ENCODE peak calls at places on chromosomes 3 and 15, in seven cellular contexts. One of them, this sample, is unnamed.

GRCh38 chr3:150238043-150238802 is 169.9 kb upstream of the TSC22D2 start:
- DNase-seq in cardiac fibroblast: no peak
- DNase-seq in PC-3: peak; percentile 87
- DNase-seq in mesothelial cell of epicardium: no peak
- DNase-seq in GM13976: no peak
- DNase-seq in left lung: no peak
- DNase-seq in psoas muscle: no peak
- DNase-seq in this sample: no peak

GRCh38 chr3:32484437-32484836 is 18.2 kb downstream of the CMTM6 start:
- DNase-seq in cardiac fibroblast: no peak
- DNase-seq in PC-3: no peak
- DNase-seq in mesothelial cell of epicardium: no peak
- DNase-seq in GM13976: no peak
- DNase-seq in left lung: no peak
- DNase-seq in psoas muscle: no peak
- DNase-seq in this sample: no peak

GRCh38 chr15:41575282-41575681 is 16.3 kb downstream of the TYRO3 start:
- DNase-seq in cardiac fibroblast: no peak
- DNase-seq in PC-3: no peak
- DNase-seq in mesothelial cell of epicardium: no peak
- DNase-seq in GM13976: peak; percentile 10
- DNase-seq in left lung: no peak
- DNase-seq in psoas muscle: no peak
- DNase-seq in this sample: no peak

GRCh38 chr3:99357131-99357530 is 281.3 kb upstream of the COL8A1 start:
- DNase-seq in cardiac fibroblast: no peak
- DNase-seq in PC-3: no peak
- DNase-seq in mesothelial cell of epicardium: no peak
- DNase-seq in GM13976: no peak
- DNase-seq in left lung: no peak
- DNase-seq in psoas muscle: no peak
- DNase-seq in this sample: no peak

GRCh38 chr3:89467886-89468479 is 360.6 kb downstream of the EPHA3 start:
- DNase-seq in cardiac fibroblast: no peak
- DNase-seq in PC-3: no peak
- DNase-seq in mesothelial cell of epicardium: no peak
- DNase-seq in GM13976: no peak
- DNase-seq in left lung: no peak
- DNase-seq in psoas muscle: no peak
- DNase-seq in this sample: no peak

GRCh38 chr15:97504031-97504430 is 456.5 kb upstream of the ARRDC4 start:
- DNase-seq in cardiac fibroblast: peak; percentile 90
- DNase-seq in PC-3: peak; percentile 32
- DNase-seq in mesothelial cell of epicardium: no peak
- DNase-seq in GM13976: no peak
- DNase-seq in left lung: no peak
- DNase-seq in psoas muscle: no peak
- DNase-seq in this sample: no peak

GRCh38 chr15:25397110-25397509 is 41.7 kb downstream of the UBE3A start:
- DNase-seq in cardiac fibroblast: peak; percentile 59
- DNase-seq in PC-3: no peak
- DNase-seq in mesothelial cell of epicardium: no peak
- DNase-seq in GM13976: no peak
- DNase-seq in left lung: no peak
- DNase-seq in psoas muscle: no peak
- DNase-seq in this sample: no peak

GRCh38 chr15:25784876-25785642 is 78.1 kb downstream of the ATP10A start:
- DNase-seq in cardiac fibroblast: peak; percentile 82
- DNase-seq in PC-3: no peak
- DNase-seq in mesothelial cell of epicardium: no peak
- DNase-seq in GM13976: no peak
- DNase-seq in left lung: no peak
- DNase-seq in psoas muscle: no peak
- DNase-seq in this sample: no peak

GRCh38 chr15:27427386-27427785 is 456.4 kb downstream of the GABRG3 start:
- DNase-seq in cardiac fibroblast: no peak
- DNase-seq in PC-3: no peak
- DNase-seq in mesothelial cell of epicardium: no peak
- DNase-seq in GM13976: no peak
- DNase-seq in left lung: no peak
- DNase-seq in psoas muscle: no peak
- DNase-seq in this sample: no peak

GRCh38 chr15:36724901-36725300 is 145.5 kb downstream of the CDIN1 start:
- DNase-seq in cardiac fibroblast: no peak
- DNase-seq in PC-3: no peak
- DNase-seq in mesothelial cell of epicardium: no peak
- DNase-seq in GM13976: no peak
- DNase-seq in left lung: no peak
- DNase-seq in psoas muscle: no peak
- DNase-seq in this sample: no peak

GRCh38 chr3:63228677-63229076 is 49.4 kb upstream of the SYNPR start:
- DNase-seq in cardiac fibroblast: peak; percentile 57
- DNase-seq in PC-3: peak; percentile 46
- DNase-seq in mesothelial cell of epicardium: no peak
- DNase-seq in GM13976: no peak
- DNase-seq in left lung: no peak
- DNase-seq in psoas muscle: no peak
- DNase-seq in this sample: no peak

GRCh38 chr3:183884437-183885296 is at the start of gene PARL:
- DNase-seq in cardiac fibroblast: peak; percentile 91
- DNase-seq in PC-3: peak; percentile 94
- DNase-seq in mesothelial cell of epicardium: peak; percentile 94
- DNase-seq in GM13976: peak; percentile 96
- DNase-seq in left lung: peak; percentile 100
- DNase-seq in psoas muscle: peak; percentile 99
- DNase-seq in this sample: peak; percentile 94
- TF ChIP-seq CTCF in cardiac fibroblast: peak; percentile 90
- TF ChIP-seq CTCF in PC-3: peak; percentile 91
- TF ChIP-seq CTCF in mesothelial cell of epicardium: peak; percentile 82
- TF ChIP-seq CTCF in GM13976: peak; percentile 99
- TF ChIP-seq CTCF in left lung: peak; percentile 97
- TF ChIP-seq CTCF in psoas muscle: peak; percentile 93
- TF ChIP-seq CTCF in this sample: peak; percentile 90

GRCh38 chr15:78317145-78317836 is 17.9 kb upstream of the SKIC8 start:
- DNase-seq in cardiac fibroblast: peak; percentile 29
- DNase-seq in PC-3: peak; percentile 52
- DNase-seq in mesothelial cell of epicardium: no peak
- DNase-seq in GM13976: no peak
- DNase-seq in left lung: no peak
- DNase-seq in psoas muscle: peak; percentile 26
- DNase-seq in this sample: no peak
- TF ChIP-seq CTCF in cardiac fibroblast: peak; percentile 23
- TF ChIP-seq CTCF in PC-3: peak; percentile 44
- TF ChIP-seq CTCF in mesothelial cell of epicardium: no peak
- TF ChIP-seq CTCF in GM13976: no peak
- TF ChIP-seq CTCF in left lung: no peak
- TF ChIP-seq CTCF in psoas muscle: no peak
- TF ChIP-seq CTCF in this sample: no peak

DNA sequence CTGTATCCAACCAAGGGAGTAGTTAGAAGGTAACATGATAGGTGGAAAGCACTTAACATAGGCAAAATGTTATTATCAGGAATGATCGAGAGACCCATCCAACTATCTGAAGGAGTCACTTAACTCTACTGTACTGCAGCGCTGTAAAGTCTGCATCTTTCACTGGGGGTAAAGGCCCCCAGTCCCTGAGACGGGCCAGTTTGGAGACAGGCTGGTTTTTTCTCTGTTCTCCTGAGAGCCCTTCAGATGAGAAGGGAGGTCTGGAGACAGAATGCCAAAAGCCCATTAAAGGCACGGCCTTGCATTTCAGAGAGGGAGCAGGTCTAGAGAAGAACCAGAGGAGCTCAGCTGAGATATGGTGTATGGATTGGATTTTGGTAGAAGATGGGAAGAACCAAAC is 71.3 kb upstream of the CGNL1 start:
- DNase-seq in cardiac fibroblast: no peak
- DNase-seq in PC-3: no peak
- DNase-seq in mesothelial cell of epicardium: no peak
- DNase-seq in GM13976: no peak
- DNase-seq in left lung: no peak
- DNase-seq in psoas muscle: no peak
- DNase-seq in this sample: no peak
- TF ChIP-seq CTCF in cardiac fibroblast: no peak
- TF ChIP-seq CTCF in PC-3: no peak
- TF ChIP-seq CTCF in mesothelial cell of epicardium: no peak
- TF ChIP-seq CTCF in GM13976: no peak
- TF ChIP-seq CTCF in left lung: no peak
- TF ChIP-seq CTCF in psoas muscle: no peak
- TF ChIP-seq CTCF in this sample: no peak

GRCh38 chr3:141792495-141792894 is 29.3 kb downstream of the GRK7 start:
- DNase-seq in cardiac fibroblast: no peak
- DNase-seq in PC-3: no peak
- DNase-seq in mesothelial cell of epicardium: no peak
- DNase-seq in GM13976: no peak
- DNase-seq in left lung: no peak
- DNase-seq in psoas muscle: no peak
- DNase-seq in this sample: no peak

GRCh38 chr3:141796436-141797166 is 33.4 kb downstream of the GRK7 start:
- DNase-seq in cardiac fibroblast: peak; percentile 15
- DNase-seq in PC-3: no peak
- DNase-seq in mesothelial cell of epicardium: no peak
- DNase-seq in GM13976: peak; percentile 79
- DNase-seq in left lung: no peak
- DNase-seq in psoas muscle: no peak
- DNase-seq in this sample: peak; percentile 49

GRCh38 chr3:141795719-141796435 is 32.7 kb downstream of the GRK7 start:
- DNase-seq in cardiac fibroblast: peak; percentile 36
- DNase-seq in PC-3: no peak
- DNase-seq in mesothelial cell of epicardium: no peak
- DNase-seq in GM13976: no peak
- DNase-seq in left lung: no peak
- DNase-seq in psoas muscle: peak; percentile 85
- DNase-seq in this sample: peak; percentile 24

GRCh38 chr3:141795311-141795710 is 32.1 kb downstream of the GRK7 start:
- DNase-seq in cardiac fibroblast: no peak
- DNase-seq in PC-3: no peak
- DNase-seq in mesothelial cell of epicardium: no peak
- DNase-seq in GM13976: no peak
- DNase-seq in left lung: no peak
- DNase-seq in psoas muscle: no peak
- DNase-seq in this sample: no peak

GRCh38 chr3:141793476-141794260 is 30.5 kb downstream of the GRK7 start:
- DNase-seq in cardiac fibroblast: no peak
- DNase-seq in PC-3: no peak
- DNase-seq in mesothelial cell of epicardium: no peak
- DNase-seq in GM13976: no peak
- DNase-seq in left lung: no peak
- DNase-seq in psoas muscle: no peak
- DNase-seq in this sample: no peak
- TF ChIP-seq CTCF in cardiac fibroblast: peak; percentile 10
- TF ChIP-seq CTCF in PC-3: no peak
- TF ChIP-seq CTCF in mesothelial cell of epicardium: no peak
- TF ChIP-seq CTCF in GM13976: no peak
- TF ChIP-seq CTCF in left lung: no peak
- TF ChIP-seq CTCF in psoas muscle: no peak
- TF ChIP-seq CTCF in this sample: no peak

GRCh38 chr3:42582474-42583070 is 805 bp upstream of the SEC22C start:
- DNase-seq in cardiac fibroblast: no peak
- DNase-seq in PC-3: no peak
- DNase-seq in mesothelial cell of epicardium: no peak
- DNase-seq in GM13976: no peak
- DNase-seq in left lung: no peak
- DNase-seq in psoas muscle: no peak
- DNase-seq in this sample: no peak

GRCh38 chr3:42578054-42578453 is 3.7 kb downstream of the SEC22C start:
- DNase-seq in cardiac fibroblast: no peak
- DNase-seq in PC-3: no peak
- DNase-seq in mesothelial cell of epicardium: no peak
- DNase-seq in GM13976: no peak
- DNase-seq in left lung: no peak
- DNase-seq in psoas muscle: no peak
- DNase-seq in this sample: no peak

GRCh38 chr3:42581400-42581708 is 413 bp downstream of the SEC22C start:
- DNase-seq in cardiac fibroblast: no peak
- DNase-seq in PC-3: peak; percentile 26
- DNase-seq in mesothelial cell of epicardium: no peak
- DNase-seq in GM13976: no peak
- DNase-seq in left lung: no peak
- DNase-seq in psoas muscle: no peak
- DNase-seq in this sample: no peak

DNA sequence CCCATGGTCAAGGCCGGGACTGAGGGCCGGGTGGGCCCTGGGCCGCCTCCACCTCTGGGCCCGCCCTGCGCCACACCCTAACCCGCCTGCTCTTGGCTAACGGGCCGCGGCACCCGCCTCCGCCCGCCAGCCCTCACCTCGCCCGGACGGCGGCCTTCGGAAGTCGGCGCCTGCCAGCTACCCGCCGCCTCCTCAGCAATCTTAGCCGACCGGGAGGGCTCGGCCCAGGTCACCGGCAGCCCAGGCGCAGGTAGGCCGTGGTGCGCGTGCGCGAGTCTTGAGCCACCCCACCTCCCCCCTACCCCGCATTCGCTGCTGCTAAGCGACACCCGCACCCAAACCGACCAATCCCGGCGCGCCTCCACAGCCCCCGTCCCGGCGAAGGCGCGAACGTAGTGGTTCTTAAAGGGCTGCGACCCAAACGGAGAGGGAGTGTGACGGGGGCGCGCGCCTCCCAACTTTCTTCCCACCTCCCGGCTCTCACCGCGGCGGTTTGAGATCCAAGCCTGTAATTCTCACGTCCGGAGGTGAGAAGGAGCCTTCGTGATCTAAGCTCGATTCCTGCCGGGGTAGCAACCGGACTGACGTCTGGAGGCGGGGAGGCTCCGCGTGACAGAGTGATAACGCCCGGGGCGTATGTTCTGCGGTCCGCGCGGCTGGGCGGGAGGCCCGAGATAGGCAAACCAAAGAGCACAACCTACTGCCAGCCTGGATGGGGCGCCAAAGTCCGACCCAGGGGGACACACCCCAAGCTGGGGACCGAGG is at the start of gene SEC22C:
- DNase-seq in cardiac fibroblast: peak; percentile 92
- DNase-seq in PC-3: peak; percentile 96
- DNase-seq in mesothelial cell of epicardium: peak; percentile 95
- DNase-seq in GM13976: peak; percentile 99
- DNase-seq in left lung: peak; percentile 98
- DNase-seq in psoas muscle: peak; percentile 97
- DNase-seq in this sample: peak; percentile 93
- TF ChIP-seq CTCF in cardiac fibroblast: no peak
- TF ChIP-seq CTCF in PC-3: peak; percentile 44
- TF ChIP-seq CTCF in mesothelial cell of epicardium: no peak
- TF ChIP-seq CTCF in GM13976: peak; percentile 62
- TF ChIP-seq CTCF in left lung: no peak
- TF ChIP-seq CTCF in psoas muscle: peak; percentile 31
- TF ChIP-seq CTCF in this sample: no peak

DNA sequence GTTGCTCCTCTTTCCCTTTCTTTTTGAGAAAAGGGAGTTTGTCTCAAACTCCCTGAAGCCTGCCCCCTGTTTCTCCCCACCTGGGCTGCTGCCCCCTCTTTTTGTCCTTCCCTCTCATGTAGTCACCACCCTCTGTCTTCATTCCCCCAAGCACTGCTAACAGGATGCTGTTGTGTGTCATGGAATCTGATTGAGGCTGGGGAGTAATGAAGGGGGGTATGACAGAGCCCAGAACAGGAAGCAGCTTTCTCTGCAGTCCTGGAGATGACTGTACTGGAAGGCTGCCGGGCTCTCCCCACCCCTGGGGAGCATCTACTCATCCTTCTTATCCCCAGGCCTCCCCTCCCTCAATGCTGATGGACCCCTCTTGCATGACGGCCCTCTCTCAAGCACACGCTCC is 181.6 kb downstream of the ABHD5 start:
- DNase-seq in cardiac fibroblast: peak; percentile 97
- DNase-seq in PC-3: peak; percentile 90
- DNase-seq in mesothelial cell of epicardium: no peak
- DNase-seq in GM13976: no peak
- DNase-seq in left lung: no peak
- DNase-seq in psoas muscle: no peak
- DNase-seq in this sample: no peak
- TF ChIP-seq CTCF in cardiac fibroblast: no peak
- TF ChIP-seq CTCF in PC-3: no peak
- TF ChIP-seq CTCF in mesothelial cell of epicardium: no peak
- TF ChIP-seq CTCF in GM13976: no peak
- TF ChIP-seq CTCF in left lung: no peak
- TF ChIP-seq CTCF in psoas muscle: no peak
- TF ChIP-seq CTCF in this sample: no peak

GRCh38 chr3:132253262-132253878 is 63.8 kb upstream of the ACP3 start:
- DNase-seq in cardiac fibroblast: peak; percentile 87
- DNase-seq in PC-3: peak; percentile 77
- DNase-seq in mesothelial cell of epicardium: no peak
- DNase-seq in GM13976: peak; percentile 47
- DNase-seq in left lung: no peak
- DNase-seq in psoas muscle: no peak
- DNase-seq in this sample: no peak
- TF ChIP-seq CTCF in cardiac fibroblast: peak; percentile 87
- TF ChIP-seq CTCF in PC-3: peak; percentile 77
- TF ChIP-seq CTCF in mesothelial cell of epicardium: peak; percentile 63
- TF ChIP-seq CTCF in GM13976: peak; percentile 69
- TF ChIP-seq CTCF in left lung: peak; percentile 81
- TF ChIP-seq CTCF in psoas muscle: peak; percentile 57
- TF ChIP-seq CTCF in this sample: peak; percentile 29

This sample was measured in natural killer cell.